ENCODE peak calls at places on chromosome 20, in seven cellular contexts. E, A, O, I, J, M and V are unnamed samples. For H3K27me3, the result is how much of the 10 kb centered on the place peaks cover.

GRCh38 chr20:54284928-54285704 is 77.2 kb downstream of the PFDN4 start:
- DNase-seq in E (no peak), A (no peak), O (no peak), I (no peak), J (no peak), M (no peak), V (no peak)

GRCh38 chr20:51037499-51038110 is 14.7 kb upstream of the KCNG1 start:
- DNase-seq in E (no peak), A (no peak), O (no peak), I (no peak), J (no peak), M (no peak), V (no peak)

GRCh38 chr20:51541189-51542032 is 1.1 kb downstream of the NFATC2 start:
- DNase-seq in E (peak), A (peak), O (peak), I (peak), J (peak), M (no peak), V (no peak)

GRCh38 chr20:59518881-59519706 is 85.2 kb upstream of the PHACTR3 start:
- DNase-seq in E (no peak), A (no peak), O (no peak), I (peak), J (no peak), M (peak), V (no peak)

GRCh38 chr20:40481337-40481736 is 207.7 kb downstream of the MAFB start:
- DNase-seq in E (no peak), A (no peak), O (no peak), I (no peak), J (no peak), M (no peak), V (no peak)

GRCh38 chr20:8219403-8219802 is 87.3 kb downstream of the PLCB1 start:
- DNase-seq in E (no peak), A (no peak), O (no peak), I (no peak), J (no peak), M (no peak), V (no peak)

GRCh38 chr20:36216314-36217025 is 19.8 kb upstream of the AAR2 start:
- DNase-seq in E (no peak), A (no peak), O (no peak), I (no peak), J (no peak), M (no peak), V (no peak)

GRCh38 chr20:8428988-8429387 is 296.9 kb downstream of the PLCB1 start:
- DNase-seq in E (no peak), A (no peak), O (no peak), I (no peak), J (no peak), M (no peak), V (no peak)

GRCh38 chr20:57230247-57230646 is 36.2 kb downstream of the BMP7 start:
- DNase-seq in E (no peak), A (no peak), O (no peak), I (no peak), J (no peak), M (no peak), V (no peak)
- H3K27me3 ChIP-seq in E (under half), A (under half), O (under half), I (under half), J (under half), M (under half), V (under half)

GRCh38 chr20:39283464-39283863 is 321.3 kb downstream of the DHX35 start:
- DNase-seq in E (no peak), A (no peak), O (no peak), I (no peak), J (no peak), M (no peak), V (no peak)
- TF ChIP-seq CTCF in E (no peak), A (no peak), O (no peak), I (no peak), J (no peak), M (no peak), V (no peak)

DNA sequence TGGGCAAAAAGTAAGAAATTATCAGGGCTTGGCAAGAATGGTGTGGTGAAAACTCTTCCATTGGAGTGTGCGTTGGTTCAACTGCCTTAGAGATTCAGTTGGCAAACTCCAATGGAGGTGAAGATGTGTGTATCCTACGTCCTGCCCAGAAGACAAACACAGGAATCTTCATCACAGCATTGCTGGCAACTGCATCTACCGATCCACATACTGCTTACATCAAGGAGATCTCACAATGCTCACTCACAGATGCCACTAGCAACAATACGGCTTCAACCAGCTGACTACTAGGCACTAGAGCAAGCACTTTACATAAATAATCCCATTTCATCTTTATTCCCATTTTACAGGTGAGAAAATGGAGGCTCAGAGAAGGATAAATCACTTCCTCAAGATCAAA is 10.0 kb upstream of the SPO11 start:
- DNase-seq in E (no peak), A (no peak), O (no peak), I (no peak), J (no peak), M (no peak), V (no peak)
- H3K27me3 ChIP-seq in E (under half), A (under half), O (under half), I (under half), J (under half), M (under half), V (under half)

GRCh38 chr20:25537890-25538289 is 47.4 kb downstream of the NINL start:
- DNase-seq in E (no peak), A (no peak), O (no peak), I (no peak), J (no peak), M (no peak), V (no peak)
- TF ChIP-seq CTCF in E (no peak), A (no peak), O (no peak), I (no peak), J (no peak), M (no peak), V (no peak)

GRCh38 chr20:37573626-37574198 is 46.0 kb upstream of the BLCAP start:
- DNase-seq in E (no peak), A (no peak), O (no peak), I (no peak), J (peak), M (no peak), V (no peak)

GRCh38 chr20:37576911-37577310 is 49.2 kb upstream of the BLCAP start:
- DNase-seq in E (no peak), A (no peak), O (no peak), I (no peak), J (no peak), M (no peak), V (no peak)

GRCh38 chr20:37577972-37578371 is 50.3 kb upstream of the BLCAP start:
- DNase-seq in E (no peak), A (no peak), O (no peak), I (no peak), J (no peak), M (no peak), V (no peak)

GRCh38 chr20:37574199-37574890 is 46.7 kb upstream of the BLCAP start:
- DNase-seq in E (no peak), A (no peak), O (no peak), I (no peak), J (peak), M (no peak), V (no peak)

GRCh38 chr20:37575884-37576283 is 48.2 kb upstream of the BLCAP start:
- DNase-seq in E (no peak), A (no peak), O (no peak), I (no peak), J (peak), M (no peak), V (no peak)
- H3K27me3 ChIP-seq in E (under half), A (under half), O (under half), I (under half), J (under half), M (half or more), V (under half)

DNA sequence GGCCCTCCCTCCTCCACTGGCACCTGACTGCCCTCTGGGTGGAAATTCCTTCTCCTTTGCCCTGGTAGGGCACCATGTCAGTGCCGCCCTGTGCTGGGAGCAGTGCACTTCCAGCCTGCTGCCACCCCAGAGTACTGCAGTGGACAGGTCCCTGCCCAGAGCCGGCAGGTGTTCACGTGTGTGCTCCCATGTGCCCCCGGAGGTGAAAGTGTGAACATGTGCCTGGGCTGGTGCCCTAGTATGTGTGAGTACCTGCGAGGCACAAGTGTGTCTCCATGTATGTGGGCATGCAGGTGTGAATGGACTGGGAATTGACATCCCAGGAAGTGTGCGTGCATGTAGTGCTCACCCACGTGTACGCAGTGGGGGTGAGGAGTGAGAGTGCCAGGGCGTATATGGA is 29.4 kb downstream of the SDCBP2 start:
- DNase-seq in E (no peak), A (no peak), O (no peak), I (no peak), J (no peak), M (no peak), V (no peak)
- TF ChIP-seq CTCF in E (no peak), A (no peak), O (no peak), I (peak), J (no peak), M (peak), V (no peak)